ENCODE peak calls at places on chromosomes 16 and 17, in six cellular contexts. P, I, D, H, M and Z are unnamed samples.
A peak's percentile ranks its signal among the peaks of the same experiment; 100 is the strongest.

GRCh38 chr17:4116516-4116915 is 26.3 kb downstream of the ZZEF1 start:
- DNase-seq in M (no peak), I (no peak), H (no peak), P (no peak), D (no peak), Z (no peak)

GRCh38 chr16:66959645-66960177 is 1.4 kb upstream of the CES3 start:
- DNase-seq in H (no peak), D (no peak), I (no peak), P (no peak), M (no peak), Z (no peak)

GRCh38 chr17:79627766-79628690 is 17.2 kb upstream of the RBFOX3 start:
- DNase-seq in M (no peak), D (no peak), P (no peak), H (no peak), I (no peak), Z (peak; percentile 3)

GRCh38 chr16:56833243-56833970 is 31.6 kb upstream of the SLC12A3 start:
- DNase-seq in I (no peak), M (no peak), P (no peak), D (no peak), H (no peak), Z (no peak)

GRCh38 chr17:13812350-13812749 is 210.6 kb upstream of the HS3ST3A1 start:
- DNase-seq in I (no peak), M (no peak), D (no peak), H (no peak), P (no peak), Z (no peak)

GRCh38 chr17:19703776-19704371 is 12.5 kb downstream of the SLC47A2 start:
- DNase-seq in H (no peak), I (no peak), M (no peak), P (no peak), D (no peak), Z (no peak)

GRCh38 chr16:25546781-25547180 is 145.0 kb upstream of the HS3ST4 start:
- DNase-seq in H (no peak), D (no peak), I (no peak), P (no peak), M (no peak), Z (no peak)

GRCh38 chr17:73386561-73386960 is 74.8 kb upstream of the CDC42EP4 start:
- DNase-seq in P (no peak), I (no peak), M (no peak), D (no peak), H (no peak), Z (no peak)

GRCh38 chr17:60971515-60972369 is 294.1 kb downstream of the BCAS3 start:
- DNase-seq in H (peak; percentile 65), I (no peak), D (peak; percentile 41), P (no peak), M (peak; percentile 6), Z (peak; percentile 14)

GRCh38 chr17:63974594-63975192 is 2.0 kb upstream of the SCN4A start:
- DNase-seq in M (no peak), H (no peak), P (no peak), D (no peak), I (no peak), Z (no peak)